ENCODE peak calls at places on chromosomes 11 and 22, in four cellular contexts. One of them, this sample, is unnamed.

GRCh38 chr22:49561338-49561737 is 266.3 kb downstream of the BRD1 start:
- DNase-seq in heart right ventricle: no peak
- DNase-seq in GM23248: no peak
- DNase-seq in H9: no peak
- DNase-seq in this sample: no peak

GRCh38 chr11:103988595-103988969 is 47.9 kb upstream of the DDI1 start:
- DNase-seq in H9: no peak
- DNase-seq in heart right ventricle: no peak
- DNase-seq in GM23248: peak; percentile 54
- DNase-seq in this sample: no peak

GRCh38 chr11:80156062-80156461 is 715.2 kb upstream of the TENM4 start:
- DNase-seq in GM23248: no peak
- DNase-seq in heart right ventricle: no peak
- DNase-seq in H9: no peak
- DNase-seq in this sample: no peak

GRCh38 chr11:117669616-117670015 is 127.4 kb downstream of the DSCAML1 start:
- DNase-seq in GM23248: no peak
- DNase-seq in H9: no peak
- DNase-seq in heart right ventricle: no peak
- DNase-seq in this sample: no peak

GRCh38 chr11:8988329-8989234 is 15.2 kb downstream of the NRIP3 start:
- DNase-seq in GM23248: peak; percentile 70
- DNase-seq in H9: no peak
- DNase-seq in heart right ventricle: no peak
- DNase-seq in this sample: no peak

GRCh38 chr11:9565822-9566560 is 7.5 kb upstream of the WEE1 start:
- DNase-seq in H9: peak; percentile 89
- DNase-seq in GM23248: peak; percentile 99
- DNase-seq in heart right ventricle: peak; percentile 57
- DNase-seq in this sample: no peak

GRCh38 chr11:3797329-3798090 is at the start of gene NUP98:
- DNase-seq in GM23248: peak; percentile 100
- DNase-seq in heart right ventricle: peak; percentile 100
- DNase-seq in H9: peak; percentile 100
- DNase-seq in this sample: peak; percentile 100

GRCh38 chr22:47195676-47196492 is 433.4 kb downstream of the TBC1D22A start:
- DNase-seq in GM23248: no peak
- DNase-seq in H9: no peak
- DNase-seq in heart right ventricle: no peak
- DNase-seq in this sample: peak; percentile 77

GRCh38 chr11:130020323-130020722 is 17.7 kb upstream of the PRDM10 start:
- DNase-seq in GM23248: no peak
- DNase-seq in heart right ventricle: no peak
- DNase-seq in H9: no peak
- DNase-seq in this sample: no peak

GRCh38 chr11:92272651-92273050 is 48.0 kb downstream of the FAT3 start:
- DNase-seq in GM23248: no peak
- DNase-seq in heart right ventricle: no peak
- DNase-seq in H9: no peak
- DNase-seq in this sample: no peak

GRCh38 chr22:17866127-17866526 is 91.9 kb upstream of the BID start:
- DNase-seq in heart right ventricle: no peak
- DNase-seq in GM23248: no peak
- DNase-seq in H9: no peak
- DNase-seq in this sample: no peak

GRCh38 chr11:115616941-115617340 is 112.7 kb upstream of the CADM1 start:
- DNase-seq in GM23248: peak; percentile 45
- DNase-seq in H9: no peak
- DNase-seq in heart right ventricle: peak; percentile 42
- DNase-seq in this sample: no peak

GRCh38 chr11:87895021-87895420 is 280.2 kb downstream of the RAB38 start:
- DNase-seq in H9: no peak
- DNase-seq in heart right ventricle: no peak
- DNase-seq in GM23248: no peak
- DNase-seq in this sample: no peak

GRCh38 chr11:61711493-61711892 is 31.3 kb downstream of the DAGLA start:
- DNase-seq in GM23248: no peak
- DNase-seq in H9: no peak
- DNase-seq in heart right ventricle: no peak
- DNase-seq in this sample: no peak

DNA sequence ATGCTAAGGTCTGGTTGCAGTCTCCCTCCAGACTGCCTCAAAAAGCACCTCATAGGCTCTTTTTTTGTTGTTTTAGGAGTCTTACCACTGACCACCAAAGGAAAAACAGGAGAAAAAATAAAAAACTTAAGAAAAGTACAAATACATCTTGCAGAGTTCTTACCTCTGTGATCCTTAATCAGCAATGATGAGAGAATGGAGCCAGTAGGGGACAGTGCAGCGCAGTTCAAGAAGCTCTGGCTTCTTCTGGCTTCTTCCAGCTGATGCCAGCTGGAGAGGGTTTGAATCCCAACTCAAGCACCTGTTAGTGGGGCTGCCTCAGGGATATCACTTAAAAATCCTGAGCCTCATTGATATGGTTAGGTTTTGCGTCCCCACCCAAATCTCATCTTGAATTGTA is 223.3 kb upstream of the ISX start:
- DNase-seq in heart right ventricle: no peak
- DNase-seq in GM23248: no peak
- DNase-seq in H9: no peak
- DNase-seq in this sample: no peak
- H3K27ac ChIP-seq in heart right ventricle: no peak overlapping the region
- H3K27ac ChIP-seq in GM23248: no peak overlapping the region
- H3K27ac ChIP-seq in H9: peak overlapping the region; percentile 97
- H3K27ac ChIP-seq in this sample: no peak overlapping the region

DNA sequence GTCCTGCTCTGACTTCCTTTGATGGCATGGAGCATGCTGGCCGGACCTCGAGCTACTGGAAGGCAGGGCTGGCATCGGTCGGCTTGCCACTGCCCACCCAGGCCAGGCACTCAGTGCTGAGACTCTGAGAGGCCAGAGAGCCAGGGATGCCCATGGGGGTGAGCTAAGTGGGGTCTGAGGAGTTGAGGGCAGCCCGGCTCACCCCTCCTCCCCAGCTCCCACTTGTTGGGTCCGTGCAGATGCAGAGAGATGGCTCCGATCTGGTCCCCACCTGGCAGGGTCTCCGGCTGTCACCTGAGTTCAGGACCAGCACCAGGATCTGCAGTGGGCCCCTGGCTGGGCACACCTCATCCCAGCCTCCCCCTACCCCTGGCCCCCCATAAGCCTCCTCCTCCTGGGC is 13.3 kb downstream of the LSP1 start:
- DNase-seq in GM23248: no peak
- DNase-seq in heart right ventricle: no peak
- DNase-seq in H9: no peak
- DNase-seq in this sample: peak; percentile 75
- H3K4me1 ChIP-seq in GM23248: peaks cover 15% of the 10 kb centered on the region
- H3K4me1 ChIP-seq in heart right ventricle: peaks cover 41% of the 10 kb centered on the region
- H3K4me1 ChIP-seq in H9: peaks cover 3% of the 10 kb centered on the region
- H3K4me1 ChIP-seq in this sample: peaks cover 82% of the 10 kb centered on the region

GRCh38 chr11:299951-300735 is 817 bp upstream of the IFITM5 start:
- DNase-seq in H9: peak; percentile 79
- DNase-seq in GM23248: peak; percentile 42
- DNase-seq in heart right ventricle: no peak
- DNase-seq in this sample: peak; percentile 73

GRCh38 chr11:296976-297665 is 2.2 kb downstream of the IFITM5 start:
- DNase-seq in heart right ventricle: no peak
- DNase-seq in H9: no peak
- DNase-seq in GM23248: no peak
- DNase-seq in this sample: peak; percentile 71

GRCh38 chr11:299081-299891 is at the start of gene IFITM5:
- DNase-seq in H9: no peak
- DNase-seq in GM23248: no peak
- DNase-seq in heart right ventricle: no peak
- DNase-seq in this sample: peak; percentile 75

GRCh38 chr11:297666-298405 is 1.5 kb downstream of the IFITM5 start:
- DNase-seq in H9: no peak
- DNase-seq in GM23248: peak; percentile 48
- DNase-seq in heart right ventricle: no peak
- DNase-seq in this sample: peak; percentile 75

DNA sequence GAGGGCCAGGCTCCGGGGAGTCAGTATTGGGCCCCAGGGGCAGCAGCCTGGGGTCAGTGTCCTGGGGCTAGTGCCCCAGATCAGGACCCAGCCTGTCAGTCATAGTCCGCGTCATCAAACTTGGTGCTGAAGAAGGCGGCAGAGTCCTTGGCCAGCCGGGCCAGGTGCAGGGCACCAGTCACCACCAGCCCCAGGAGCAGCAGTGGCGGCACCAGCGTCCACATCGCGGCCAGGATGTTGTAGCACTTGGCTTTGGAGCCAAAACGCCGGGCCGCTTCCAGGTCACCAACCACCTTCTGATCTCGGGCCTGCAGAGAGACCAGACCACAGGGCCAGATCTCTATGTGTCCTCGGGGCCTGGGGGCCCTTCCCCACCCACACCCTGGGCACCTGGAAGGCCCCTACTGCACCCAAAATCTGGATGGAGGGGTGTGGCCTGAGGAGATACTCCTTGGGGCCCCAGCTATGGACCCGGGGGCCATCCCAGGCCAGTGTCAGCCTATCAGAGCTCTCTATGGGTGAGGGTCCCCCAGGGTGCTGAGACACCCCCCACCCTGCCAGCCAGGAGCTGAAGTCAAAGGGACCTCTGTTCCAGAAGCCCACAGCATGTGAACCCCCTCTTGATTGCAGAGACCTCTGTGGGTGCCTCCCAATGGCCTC is 790 bp downstream of the IFITM5 start:
- DNase-seq in H9: no peak
- DNase-seq in heart right ventricle: no peak
- DNase-seq in GM23248: no peak
- DNase-seq in this sample: peak; percentile 72
- H3K27ac ChIP-seq in H9: no peak overlapping the region
- H3K27ac ChIP-seq in heart right ventricle: no peak overlapping the region
- H3K27ac ChIP-seq in GM23248: no peak overlapping the region
- H3K27ac ChIP-seq in this sample: no peak overlapping the region

GRCh38 chr22:46104170-46104880 is 46.0 kb upstream of the PPARA start:
- DNase-seq in heart right ventricle: peak; percentile 51
- DNase-seq in GM23248: peak; percentile 50
- DNase-seq in H9: no peak
- DNase-seq in this sample: peak; percentile 89

GRCh38 chr22:46102752-46103151 is 47.6 kb upstream of the PPARA start:
- DNase-seq in GM23248: peak; percentile 29
- DNase-seq in heart right ventricle: no peak
- DNase-seq in H9: no peak
- DNase-seq in this sample: no peak

GRCh38 chr22:46103181-46103580 is 47.1 kb upstream of the PPARA start:
- DNase-seq in H9: no peak
- DNase-seq in heart right ventricle: no peak
- DNase-seq in GM23248: no peak
- DNase-seq in this sample: no peak

GRCh38 chr22:46104881-46105493 is 45.3 kb upstream of the PPARA start:
- DNase-seq in H9: no peak
- DNase-seq in heart right ventricle: no peak
- DNase-seq in GM23248: peak; percentile 59
- DNase-seq in this sample: no peak

GRCh38 chr22:46103664-46104063 is 46.7 kb upstream of the PPARA start:
- DNase-seq in H9: no peak
- DNase-seq in GM23248: no peak
- DNase-seq in heart right ventricle: no peak
- DNase-seq in this sample: no peak
- H3K4me1 ChIP-seq in H9: no peaks in the 10 kb centered on the region
- H3K4me1 ChIP-seq in GM23248: peaks cover 48% of the 10 kb centered on the region
- H3K4me1 ChIP-seq in heart right ventricle: peaks cover 99% of the 10 kb centered on the region
- H3K4me1 ChIP-seq in this sample: peaks cover 31% of the 10 kb centered on the region

GRCh38 chr22:28608546-28608945 is 71.1 kb downstream of the TTC28 start:
- DNase-seq in GM23248: no peak
- DNase-seq in heart right ventricle: no peak
- DNase-seq in H9: no peak
- DNase-seq in this sample: no peak

GRCh38 chr22:28604961-28605360 is 74.7 kb downstream of the TTC28 start:
- DNase-seq in H9: no peak
- DNase-seq in heart right ventricle: no peak
- DNase-seq in GM23248: peak; percentile 28
- DNase-seq in this sample: no peak

GRCh38 chr22:28605362-28605761 is 74.3 kb downstream of the TTC28 start:
- DNase-seq in GM23248: no peak
- DNase-seq in H9: no peak
- DNase-seq in heart right ventricle: no peak
- DNase-seq in this sample: no peak

GRCh38 chr22:28609921-28610320 is 69.7 kb downstream of the TTC28 start:
- DNase-seq in H9: no peak
- DNase-seq in heart right ventricle: no peak
- DNase-seq in GM23248: no peak
- DNase-seq in this sample: no peak

GRCh38 chr22:28607710-28608109 is 71.9 kb downstream of the TTC28 start:
- DNase-seq in H9: no peak
- DNase-seq in GM23248: no peak
- DNase-seq in heart right ventricle: no peak
- DNase-seq in this sample: no peak
- H3K27ac ChIP-seq in H9: no peak overlapping the region
- H3K27ac ChIP-seq in GM23248: no peak overlapping the region
- H3K27ac ChIP-seq in heart right ventricle: peak overlapping the region; percentile 1
- H3K27ac ChIP-seq in this sample: no peak overlapping the region

DNA sequence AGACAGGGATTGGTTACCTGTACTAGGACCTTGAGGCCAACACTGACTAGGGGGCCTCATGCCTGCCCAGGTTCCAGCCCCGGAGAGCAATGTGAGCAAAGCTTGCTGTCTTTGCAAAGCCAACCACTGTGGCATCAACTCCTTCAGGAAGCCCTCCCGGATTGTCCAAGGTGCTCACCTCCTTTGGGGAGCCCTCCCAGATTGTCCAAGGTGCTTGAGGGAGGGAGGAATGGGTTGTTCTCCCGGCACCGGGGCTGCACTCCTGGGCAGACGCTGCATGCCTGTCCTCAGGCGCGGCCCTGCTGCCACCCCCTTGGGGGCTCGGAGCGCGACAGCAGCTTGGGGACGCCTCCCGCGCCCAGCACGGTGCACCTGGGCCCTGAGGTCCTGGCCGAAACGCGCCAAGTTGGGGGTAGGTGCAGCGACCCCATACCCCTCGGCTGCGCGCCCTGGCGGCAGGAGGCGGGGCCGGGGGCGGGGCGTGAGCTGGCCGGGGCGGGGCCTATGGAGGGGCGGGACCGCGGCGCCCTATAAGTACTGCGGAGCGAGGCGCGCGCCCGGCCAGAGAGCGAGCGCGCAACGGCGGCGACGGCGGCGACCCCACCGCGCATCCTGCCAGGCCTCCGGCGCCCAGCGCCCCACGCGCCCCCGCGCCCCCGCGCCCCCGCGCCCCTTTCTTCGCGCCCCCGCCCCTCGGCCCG is at the start of gene CD81:
- DNase-seq in heart right ventricle: no peak
- DNase-seq in H9: peak; percentile 54
- DNase-seq in GM23248: peak; percentile 71
- DNase-seq in this sample: peak; percentile 91
- H3K4me1 ChIP-seq in heart right ventricle: peaks cover 53% of the 10 kb centered on the region
- H3K4me1 ChIP-seq in H9: no peaks in the 10 kb centered on the region
- H3K4me1 ChIP-seq in GM23248: peaks cover 19% of the 10 kb centered on the region
- H3K4me1 ChIP-seq in this sample: peaks cover 45% of the 10 kb centered on the region